ENCODE peak calls at places on chromosomes 2 and 18, in nine cellular contexts. H is NCI-H446 treated with DMSO at 0.1 percent for 48 hours; G is activated CD8-positive, alpha-beta memory T cell treated with anti-CD3 and anti-CD28 coated beads, Interleukin-2, amount 10 ng/mL, durations not matched to agents 7 days and 5 days; L is amygdala; Q is C1 segment of cervical spinal cord; K is Karpas-422; A is HCT116; O is kidney; B is stimulated activated CD8-positive, alpha-beta memory T cell treated with anti-CD3 and anti-CD28 coated beads, Interleukin-7, amount 100 ng/mL, for 48 hours. T is an unnamed sample.

GRCh38 chr2:62596061-62596658 is 90.2 kb upstream of the TMEM17 start:
- DNase-seq in A (no peak), O (no peak), G (no peak), Q (no peak), H (no peak), L (no peak), B (no peak), K (peak; percentile 23), T (no peak)

GRCh38 chr18:39788395-39788794 is 2166.6 kb upstream of the PIK3C3 start:
- DNase-seq in O (no peak), B (no peak), L (no peak), A (no peak), Q (no peak), H (no peak), G (no peak), K (no peak), T (no peak)

GRCh38 chr2:11133238-11133935 is 21.9 kb upstream of the SLC66A3 start:
- DNase-seq in K (no peak), A (no peak), H (no peak), O (no peak), B (no peak), L (no peak), G (no peak), Q (no peak), T (no peak)

GRCh38 chr18:12056034-12056883 is 37.4 kb upstream of the ANKRD62 start:
- DNase-seq in O (no peak), A (no peak), B (no peak), L (no peak), Q (no peak), H (no peak), K (no peak), G (no peak), T (no peak)

GRCh38 chr2:143936758-143937562 is 583.0 kb downstream of the ZEB2 start:
- DNase-seq in O (peak; percentile 79), L (peak; percentile 38), G (peak; percentile 44), A (no peak), Q (no peak), B (no peak), H (no peak), K (peak; percentile 69), T (no peak)

GRCh38 chr2:40367032-40367431 is 84.9 kb downstream of the SLC8A1 start:
- DNase-seq in G (no peak), K (no peak), A (no peak), O (no peak), Q (no peak), L (no peak), B (no peak), H (no peak), T (no peak)

GRCh38 chr18:24114924-24115549 is 23.8 kb upstream of the CABYR start:
- DNase-seq in A (no peak), L (no peak), O (no peak), K (no peak), H (no peak), G (peak; percentile 63), Q (no peak), B (no peak), T (no peak)

GRCh38 chr2:197191948-197192338 is 118.6 kb downstream of the ANKRD44 start:
- DNase-seq in H (no peak), L (no peak), O (no peak), K (no peak), A (no peak), B (no peak), G (peak; percentile 79), Q (no peak), T (no peak)

GRCh38 chr2:240396623-240397541 is 38.6 kb upstream of the GPC1 start:
- DNase-seq in O (peak; percentile 64), H (no peak), L (no peak), B (no peak), G (no peak), A (no peak), Q (no peak), K (no peak), T (no peak)

GRCh38 chr2:98376996-98377395 is 30.7 kb downstream of the CNGA3 start:
- DNase-seq in B (no peak), Q (no peak), O (no peak), G (no peak), H (no peak), L (no peak), A (no peak), K (no peak), T (no peak)

GRCh38 chr18:46705521-46705920 is 48.5 kb upstream of the LOXHD1 start:
- DNase-seq in G (no peak), Q (no peak), L (no peak), H (no peak), K (no peak), B (no peak), O (peak; percentile 47), A (no peak), T (no peak)

GRCh38 chr18:36127866-36128845 is 984 bp downstream of the SLC39A6 start:
- DNase-seq in K (no peak), O (peak; percentile 71), A (no peak), Q (peak; percentile 9), G (no peak), L (no peak), B (no peak), H (no peak), T (no peak)

GRCh38 chr18:32048507-32049091 is 30.0 kb downstream of the RNF125 start:
- DNase-seq in K (no peak), L (no peak), B (no peak), O (no peak), Q (no peak), G (peak; percentile 47), A (no peak), H (no peak), T (no peak)

GRCh38 chr2:190714958-190715357 is 66.1 kb downstream of the NAB1 start:
- DNase-seq in O (no peak), G (no peak), A (peak; percentile 27), H (no peak), K (no peak), Q (no peak), B (no peak), L (no peak), T (no peak)

GRCh38 chr18:77899972-77900754 is 650.5 kb downstream of the GALR1 start:
- DNase-seq in A (no peak), O (no peak), Q (no peak), B (peak; percentile 20), K (peak; percentile 83), H (no peak), L (no peak), G (peak; percentile 75), T (no peak)

GRCh38 chr2:217247511-217247910 is 387.6 kb upstream of the TNP1 start:
- DNase-seq in L (no peak), G (no peak), K (no peak), Q (no peak), B (no peak), H (peak; percentile 39), A (no peak), O (no peak), T (no peak)

GRCh38 chr2:120596990-120597594 is 138.6 kb upstream of the GLI2 start:
- DNase-seq in L (peak; percentile 35), H (no peak), A (no peak), B (no peak), G (no peak), K (no peak), O (peak; percentile 68), Q (peak; percentile 18), T (no peak)

GRCh38 chr2:168336786-168337388 is 89.5 kb upstream of the STK39 start:
- DNase-seq in H (no peak), B (peak; percentile 42), L (no peak), G (peak; percentile 55), O (no peak), Q (no peak), K (peak; percentile 77), A (peak; percentile 87), T (no peak)

GRCh38 chr2:20091305-20091991 is 40.0 kb upstream of the LAPTM4A start:
- DNase-seq in B (no peak), O (peak; percentile 88), G (no peak), K (no peak), H (peak; percentile 8), L (no peak), Q (no peak), A (no peak), T (no peak)

GRCh38 chr2:149860276-149860921 is 272.8 kb upstream of the MMADHC start:
- DNase-seq in K (no peak), A (no peak), B (no peak), Q (no peak), G (no peak), H (no peak), O (no peak), L (no peak), T (no peak)

GRCh38 chr2:239236043-239236807 is 164.6 kb downstream of the HDAC4 start:
- DNase-seq in H (no peak), L (no peak), B (no peak), G (peak; percentile 23), O (no peak), A (no peak), Q (no peak), K (no peak), T (no peak)

GRCh38 chr2:225244933-225245332 is 154.6 kb upstream of the NYAP2 start:
- DNase-seq in O (no peak), K (no peak), H (no peak), L (no peak), G (no peak), B (no peak), Q (no peak), A (no peak), T (no peak)

GRCh38 chr2:189803431-189803830 is 19.2 kb downstream of the PMS1 start:
- DNase-seq in O (no peak), A (no peak), L (no peak), K (no peak), G (no peak), B (no peak), H (no peak), Q (no peak), T (no peak)

GRCh38 chr2:167134381-167135072 is 246.2 kb downstream of the XIRP2 start:
- DNase-seq in A (no peak), L (no peak), K (no peak), O (no peak), H (no peak), B (no peak), G (no peak), Q (no peak), T (no peak)

GRCh38 chr2:217969588-217969987 is 33.2 kb downstream of the TNS1 start:
- DNase-seq in A (no peak), Q (no peak), H (no peak), L (no peak), G (no peak), O (no peak), K (no peak), B (no peak), T (no peak)

T was measured in anterior cingulate cortex.